ENCODE peak calls at places on chromosomes 7 and 10, in four cellular contexts. X, Q, S and F are unnamed samples.

GRCh38 chr10:30207485-30208052 is 141.5 kb downstream of the MTPAP start:
- DNase-seq in X (no peak), Q (no peak), S (no peak), F (no peak)

GRCh38 chr10:58942724-58943123 is 233.7 kb upstream of the PHYHIPL start:
- DNase-seq in X (peak), Q (no peak), S (no peak), F (no peak)

GRCh38 chr7:27172823-27173411 is 1.2 kb downstream of the HOXA10 start:
- DNase-seq in X (peak), Q (no peak), S (peak), F (peak)

GRCh38 chr10:29926649-29927048 is 132.7 kb downstream of the JCAD start:
- DNase-seq in X (no peak), Q (peak), S (peak), F (peak)

GRCh38 chr10:117989962-117990361 is 56.8 kb downstream of the RAB11FIP2 start:
- DNase-seq in X (peak), Q (no peak), S (no peak), F (no peak)

GRCh38 chr7:109844362-109844761 is 1246.6 kb upstream of the LRRN3 start:
- DNase-seq in X (peak), Q (no peak), S (no peak), F (no peak)

GRCh38 chr10:530717-531116 is 158.8 kb downstream of the DIP2C start:
- DNase-seq in X (no peak), Q (no peak), S (no peak), F (no peak)

GRCh38 chr7:44291066-44291732 is 34.2 kb downstream of the CAMK2B start:
- DNase-seq in X (peak), Q (no peak), S (peak), F (no peak)

GRCh38 chr7:36547361-36547760 is 157.7 kb downstream of the ANLN start:
- DNase-seq in X (no peak), Q (no peak), S (no peak), F (no peak)

GRCh38 chr7:53642361-53642760 is 606.9 kb downstream of the POM121L12 start:
- DNase-seq in X (no peak), Q (no peak), S (no peak), F (no peak)

GRCh38 chr7:157438121-157439025 is 101.6 kb downstream of the DNAJB6 start:
- DNase-seq in X (no peak), Q (no peak), S (no peak), F (no peak)

GRCh38 chr10:78408671-78409472 is 375.2 kb downstream of the RPS24 start:
- DNase-seq in X (peak), Q (peak), S (no peak), F (no peak)

GRCh38 chr7:27945356-27945755 is 205.4 kb downstream of the TAX1BP1 start:
- DNase-seq in X (no peak), Q (no peak), S (no peak), F (no peak)

GRCh38 chr7:41403291-41403690 is 299.6 kb downstream of the INHBA start:
- DNase-seq in X (no peak), Q (no peak), S (no peak), F (no peak)

GRCh38 chr10:57338823-57339558 is 928.7 kb downstream of the IPMK start:
- DNase-seq in X (peak), Q (no peak), S (peak), F (no peak)

GRCh38 chr7:112654322-112655216 is 135.6 kb downstream of the TMEM168 start:
- DNase-seq in X (no peak), Q (no peak), S (no peak), F (no peak)

GRCh38 chr7:91892099-91892788 is 11.7 kb upstream of the MTERF1 start:
- DNase-seq in X (no peak), Q (no peak), S (no peak), F (no peak)

GRCh38 chr7:41724996-41725395 is 22.1 kb upstream of the INHBA start:
- DNase-seq in X (no peak), Q (no peak), S (no peak), F (no peak)

GRCh38 chr10:34967411-34967880 is 122.7 kb downstream of the CUL2 start:
- DNase-seq in X (no peak), Q (peak), S (no peak), F (no peak)

GRCh38 chr10:117960345-117960744 is 86.4 kb downstream of the RAB11FIP2 start:
- DNase-seq in X (no peak), Q (no peak), S (no peak), F (no peak)

GRCh38 chr7:57417736-57418135 is 32.2 kb upstream of the ZNF716 start:
- DNase-seq in X (no peak), Q (no peak), S (no peak), F (no peak)

GRCh38 chr7:134084488-134085144 is 42.5 kb upstream of the LRGUK start:
- DNase-seq in X (no peak), Q (no peak), S (no peak), F (no peak)

GRCh38 chr10:60732240-60733188 is 45.8 kb upstream of the CDK1 start:
- DNase-seq in X (no peak), Q (no peak), S (peak), F (peak)

GRCh38 chr7:101959342-101959741 is 141.9 kb downstream of the CUX1 start:
- DNase-seq in X (no peak), Q (no peak), S (no peak), F (no peak)

GRCh38 chr10:106424076-106424475 is 740.4 kb downstream of the SORCS1 start:
- DNase-seq in X (no peak), Q (no peak), S (no peak), F (no peak)

GRCh38 chr7:47724335-47724982 is 142.5 kb upstream of the TNS3 start:
- DNase-seq in X (no peak), Q (no peak), S (no peak), F (no peak)

GRCh38 chr7:83427929-83428328 is 221.0 kb downstream of the SEMA3E start:
- DNase-seq in X (no peak), Q (no peak), S (no peak), F (no peak)

GRCh38 chr10:72753760-72754231 is 61.9 kb downstream of the MCU start:
- DNase-seq in X (no peak), Q (no peak), S (no peak), F (no peak)

GRCh38 chr10:112966191-112966855 is 16.3 kb downstream of the TCF7L2 start:
- DNase-seq in X (no peak), Q (no peak), S (no peak), F (no peak)

GRCh38 chr10:75266945-75267344 is 31.2 kb upstream of the COMTD1 start:
- DNase-seq in X (no peak), Q (no peak), S (no peak), F (no peak)

GRCh38 chr10:63260860-63261251 is 127.7 kb downstream of the NRBF2 start:
- DNase-seq in X (no peak), Q (no peak), S (no peak), F (no peak)

GRCh38 chr10:126463306-126463705 is 75.0 kb upstream of the ADAM12 start:
- DNase-seq in X (no peak), Q (no peak), S (no peak), F (no peak)

GRCh38 chr7:27198138-27198841 is 1.6 kb downstream of the HOXA13 start:
- DNase-seq in X (no peak), Q (no peak), S (no peak), F (no peak)

GRCh38 chr7:51471199-51472016 is 154.8 kb upstream of the COBL start:
- DNase-seq in X (peak), Q (no peak), S (peak), F (peak)

GRCh38 chr7:151249732-151250072 is 1.2 kb upstream of the SMARCD3 start:
- DNase-seq in X (peak), Q (peak), S (peak), F (no peak)

GRCh38 chr10:110971638-110972037 is 52.2 kb downstream of the SHOC2 start:
- DNase-seq in X (no peak), Q (no peak), S (no peak), F (no peak)

GRCh38 chr10:28047061-28047460 is 48.2 kb upstream of the ODAD2 start:
- DNase-seq in X (no peak), Q (no peak), S (no peak), F (no peak)

GRCh38 chr10:1019362-1019761 is 6.3 kb downstream of the IDI2 start:
- DNase-seq in X (no peak), Q (no peak), S (no peak), F (no peak)

GRCh38 chr7:20296444-20296843 is 34.3 kb upstream of the ITGB8 start:
- DNase-seq in X (no peak), Q (no peak), S (no peak), F (no peak)

GRCh38 chr10:46524471-46525176 is 31.8 kb downstream of the GPRIN2 start:
- DNase-seq in X (peak), Q (no peak), S (peak), F (peak)
- TF ChIP-seq CTCF in X (no peak), Q (no peak), S (no peak), F (no peak)

GRCh38 chr7:55272328-55272727 is 92.8 kb upstream of the LANCL2 start:
- DNase-seq in X (no peak), Q (no peak), S (no peak), F (no peak)
- TF ChIP-seq CTCF in X (no peak), Q (no peak), S (no peak), F (no peak)

GRCh38 chr7:17437586-17437985 is 139.1 kb downstream of the AHR start:
- DNase-seq in X (no peak), Q (no peak), S (no peak), F (no peak)
- TF ChIP-seq CTCF in X (no peak), Q (no peak), S (no peak), F (no peak)

DNA sequence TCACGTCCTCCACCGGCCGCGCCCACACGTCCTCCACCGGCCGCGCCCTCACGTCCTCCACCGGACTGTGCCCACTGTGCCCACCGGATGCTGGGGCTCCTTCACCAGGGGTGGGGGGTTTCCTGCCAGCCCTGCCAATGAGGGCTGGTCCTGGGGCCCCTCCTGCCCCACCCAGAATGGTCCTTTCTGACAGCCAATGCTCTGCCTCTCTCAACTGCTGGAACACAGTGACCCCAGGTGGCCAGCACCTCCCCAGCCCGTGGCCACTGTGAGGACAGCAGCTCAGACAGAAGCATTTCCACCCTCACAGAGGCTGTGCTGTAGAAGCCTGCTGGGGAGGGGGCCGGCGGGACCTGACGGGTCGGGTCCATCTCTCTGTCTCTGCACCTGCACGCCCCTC is 90.1 kb upstream of the DNAAF5 start:
- DNase-seq in X (no peak), Q (no peak), S (no peak), F (peak)
- TF ChIP-seq CTCF in X (peak), Q (no peak), S (no peak), F (no peak)

GRCh38 chr7:35430547-35431153 is 176.8 kb upstream of the TBX20 start:
- DNase-seq in X (no peak), Q (no peak), S (no peak), F (no peak)
- TF ChIP-seq CTCF in X (peak), Q (no peak), S (peak), F (peak)

DNA sequence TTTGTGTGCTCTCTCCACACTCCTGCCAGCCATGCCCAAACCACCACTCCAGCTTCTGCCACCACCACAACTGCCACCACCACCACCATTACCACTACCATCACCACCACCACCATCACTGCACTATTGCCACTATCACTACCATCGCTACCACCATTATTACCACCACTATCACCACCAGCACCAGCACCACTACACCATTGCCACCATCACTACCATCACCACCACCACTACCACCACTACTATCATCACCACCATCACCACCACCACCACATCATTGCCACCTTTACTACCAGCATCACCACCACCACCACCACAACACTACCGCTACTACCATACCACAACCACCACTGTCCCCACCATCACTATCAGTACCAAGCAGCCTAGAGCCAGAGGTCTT is 26.0 kb upstream of the ZNF800 start:
- DNase-seq in X (no peak), Q (no peak), S (no peak), F (no peak)
- TF ChIP-seq CTCF in X (no peak), Q (no peak), S (no peak), F (no peak)